ENCODE peak calls at places on chromosomes 11 and 22, in four cellular contexts. T, Y, W and N are unnamed samples. For H3K27me3 and H3K36me3, the result is how much of the 10 kb centered on the place peaks cover.

GRCh38 chr11:59710136-59710847 is 3.4 kb downstream of the OR10V1 start:
- DNase-seq in T (no peak), Y (no peak), W (no peak), N (no peak)

GRCh38 chr11:116792869-116793475 is 1.3 kb upstream of the APOA5 start:
- DNase-seq in T (no peak), Y (no peak), W (no peak), N (peak)

GRCh38 chr11:115612331-115612730 is 108.1 kb upstream of the CADM1 start:
- DNase-seq in T (peak), Y (peak), W (no peak), N (no peak)

GRCh38 chr11:7871056-7871455 is 60.0 kb downstream of the OR10A6 start:
- DNase-seq in T (peak), Y (no peak), W (no peak), N (no peak)

GRCh38 chr22:17569971-17570511 is 6.7 kb downstream of the SLC25A18 start:
- DNase-seq in T (peak), Y (no peak), W (no peak), N (no peak)

GRCh38 chr11:22304337-22304961 is 33.7 kb upstream of the SLC17A6 start:
- DNase-seq in T (peak), Y (peak), W (no peak), N (peak)

GRCh38 chr22:24410110-24410856 is 17.1 kb upstream of the ADORA2A start:
- DNase-seq in T (peak), Y (no peak), W (no peak), N (no peak)

GRCh38 chr22:28955817-28956216 is 72.4 kb downstream of the ZNRF3 start:
- DNase-seq in T (peak), Y (no peak), W (no peak), N (no peak)

GRCh38 chr22:32752868-32753520 is 48.5 kb upstream of the TIMP3 start:
- DNase-seq in T (peak), Y (no peak), W (no peak), N (no peak)

GRCh38 chr11:90204832-90205646 is 17.8 kb downstream of the CHORDC1 start:
- DNase-seq in T (peak), Y (peak), W (no peak), N (no peak)

GRCh38 chr11:44112083-44112865 is 16.8 kb downstream of the EXT2 start:
- DNase-seq in T (peak), Y (no peak), W (no peak), N (peak)

GRCh38 chr11:46444305-46444704 is 52.7 kb upstream of the CHRM4 start:
- DNase-seq in T (no peak), Y (no peak), W (no peak), N (no peak)

GRCh38 chr22:44807232-44807631 is 54.9 kb downstream of the ARHGAP8 start:
- DNase-seq in T (no peak), Y (no peak), W (no peak), N (no peak)

GRCh38 chr11:57116654-57117053 is 65.1 kb upstream of the LRRC55 start:
- DNase-seq in T (peak), Y (peak), W (peak), N (no peak)

GRCh38 chr22:28408702-28409101 is 270.9 kb downstream of the TTC28 start:
- DNase-seq in T (peak), Y (no peak), W (no peak), N (no peak)

GRCh38 chr11:45400594-45400993 is 114.5 kb upstream of the SYT13 start:
- DNase-seq in T (peak), Y (no peak), W (no peak), N (peak)

GRCh38 chr11:96061094-96061493 is 137.2 kb upstream of the MTMR2 start:
- DNase-seq in T (no peak), Y (no peak), W (no peak), N (no peak)

GRCh38 chr11:114758627-114759026 is 80.3 kb downstream of the NXPE2 start:
- DNase-seq in T (no peak), Y (no peak), W (no peak), N (no peak)

GRCh38 chr11:128692750-128693578 is 908 bp upstream of the FLI1 start:
- DNase-seq in T (peak), Y (peak), W (no peak), N (no peak)

GRCh38 chr11:75450826-75451783 is 18.1 kb upstream of the KLHL35 start:
- DNase-seq in T (no peak), Y (peak), W (no peak), N (no peak)

GRCh38 chr11:100674212-100674611 is 12.9 kb upstream of the ARHGAP42 start:
- DNase-seq in T (peak), Y (no peak), W (no peak), N (no peak)

GRCh38 chr11:65645710-65646109 is 7.8 kb downstream of the SIPA1 start:
- DNase-seq in T (peak), Y (no peak), W (no peak), N (no peak)

GRCh38 chr11:35549787-35550186 is 24.4 kb upstream of the PAMR1 start:
- DNase-seq in T (peak), Y (peak), W (peak), N (peak)

GRCh38 chr11:99841885-99842284 is 821.1 kb downstream of the CNTN5 start:
- DNase-seq in T (no peak), Y (no peak), W (no peak), N (no peak)

GRCh38 chr22:35539910-35540599 is 576 bp upstream of the RASD2 start:
- DNase-seq in T (no peak), Y (peak), W (no peak), N (no peak)

GRCh38 chr11:78657441-78657840 is 82.8 kb upstream of the NARS2 start:
- DNase-seq in T (no peak), Y (no peak), W (peak), N (no peak)
- TF ChIP-seq CTCF in T (no peak), Y (no peak), W (no peak), N (no peak)

DNA sequence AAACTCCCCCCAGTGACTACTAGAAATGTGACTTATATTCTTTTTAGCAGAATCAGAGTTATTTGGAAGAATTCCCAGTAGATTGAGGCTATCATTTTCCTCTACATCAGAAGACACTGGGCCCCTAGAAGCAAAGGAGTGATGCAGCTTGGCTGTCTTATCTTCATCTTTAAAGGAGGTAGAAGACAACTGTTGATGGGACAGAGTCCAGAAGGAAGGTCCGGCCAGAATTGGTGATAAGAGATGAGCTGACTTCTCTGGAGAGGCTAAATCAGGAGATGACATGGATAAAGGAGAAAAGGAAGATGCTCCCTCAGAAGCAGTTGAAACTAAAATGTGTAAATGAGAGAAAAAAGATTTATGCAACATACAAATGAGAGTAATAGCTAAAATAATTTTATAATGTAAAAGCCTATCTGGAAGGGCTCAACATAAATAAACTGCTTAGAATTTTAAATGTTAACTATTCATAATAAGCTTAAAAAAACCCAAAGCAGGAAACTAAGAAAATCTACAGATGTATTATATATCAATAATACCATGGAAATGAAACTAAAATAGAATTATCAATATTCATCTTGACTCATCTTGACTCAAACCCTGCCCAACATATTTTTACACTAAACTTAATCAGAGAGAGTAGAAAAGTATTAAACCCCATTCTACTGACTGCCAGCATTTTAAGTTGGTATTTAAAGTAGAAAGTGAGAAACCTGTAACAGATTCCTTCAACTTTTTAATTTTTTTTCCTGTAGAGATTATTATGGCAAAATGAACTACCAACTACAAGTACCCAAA is 149.4 kb downstream of the ENTHD1 start:
- DNase-seq in T (no peak), Y (no peak), W (no peak), N (no peak)
- H3K27me3 ChIP-seq in T (under half), Y (under half), W (under half), N (under half)

GRCh38 chr22:47549741-47550340 is 787.4 kb downstream of the TBC1D22A start:
- DNase-seq in T (no peak), Y (no peak), W (no peak), N (no peak)

GRCh38 chr22:47552541-47553205 is 790.2 kb downstream of the TBC1D22A start:
- DNase-seq in T (no peak), Y (no peak), W (no peak), N (no peak)

GRCh38 chr22:47552024-47552423 is 789.6 kb downstream of the TBC1D22A start:
- DNase-seq in T (no peak), Y (no peak), W (no peak), N (no peak)

GRCh38 chr22:47550524-47551437 is 788.3 kb downstream of the TBC1D22A start:
- DNase-seq in T (no peak), Y (no peak), W (no peak), N (no peak)

DNA sequence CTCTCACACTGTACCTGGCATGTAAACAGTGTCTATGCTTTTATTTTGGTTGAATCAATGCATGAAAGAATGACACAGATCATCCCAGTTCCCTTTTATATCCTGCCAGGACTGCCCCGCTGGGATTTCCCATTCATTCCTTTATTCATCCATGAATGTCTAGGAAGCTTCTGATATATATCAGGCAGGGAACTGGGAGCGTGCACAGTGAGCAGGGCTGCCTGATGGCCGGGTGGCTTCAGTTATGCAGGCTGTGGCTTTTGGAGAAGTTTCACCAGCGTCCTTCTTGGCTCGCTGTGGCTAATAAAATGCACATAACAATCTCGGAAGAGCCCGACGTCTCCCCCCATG is 789.0 kb downstream of the TBC1D22A start:
- DNase-seq in T (no peak), Y (no peak), W (no peak), N (no peak)
- H3K36me3 ChIP-seq in T (under half), Y (under half), W (under half), N (under half)

GRCh38 chr22:43090130-43090789 is 1.1 kb upstream of the TTLL1 start:
- DNase-seq in T (peak), Y (peak), W (peak), N (peak)
- TF ChIP-seq CTCF in T (peak), Y (peak), W (peak), N (peak)

GRCh38 chr11:76801205-76801604 is 18.0 kb downstream of the TSKU start:
- DNase-seq in T (no peak), Y (no peak), W (no peak), N (no peak)
- H3K27me3 ChIP-seq in T (under half), Y (under half), W (under half), N (under half)

GRCh38 chr11:47724041-47724729 is 9.0 kb upstream of the AGBL2 start:
- DNase-seq in T (peak), Y (no peak), W (peak), N (no peak)

GRCh38 chr11:47725445-47726442 is 10.6 kb upstream of the AGBL2 start:
- DNase-seq in T (peak), Y (no peak), W (no peak), N (no peak)

GRCh38 chr11:47726878-47727514 is 11.8 kb upstream of the AGBL2 start:
- DNase-seq in T (no peak), Y (no peak), W (no peak), N (no peak)

GRCh38 chr11:47720651-47721050 is 5.5 kb upstream of the AGBL2 start:
- DNase-seq in T (no peak), Y (no peak), W (no peak), N (no peak)

GRCh38 chr11:47723041-47723440 is 7.9 kb upstream of the AGBL2 start:
- DNase-seq in T (no peak), Y (no peak), W (no peak), N (no peak)
- H3K36me3 ChIP-seq in T (under half), Y (under half), W (under half), N (under half)

DNA sequence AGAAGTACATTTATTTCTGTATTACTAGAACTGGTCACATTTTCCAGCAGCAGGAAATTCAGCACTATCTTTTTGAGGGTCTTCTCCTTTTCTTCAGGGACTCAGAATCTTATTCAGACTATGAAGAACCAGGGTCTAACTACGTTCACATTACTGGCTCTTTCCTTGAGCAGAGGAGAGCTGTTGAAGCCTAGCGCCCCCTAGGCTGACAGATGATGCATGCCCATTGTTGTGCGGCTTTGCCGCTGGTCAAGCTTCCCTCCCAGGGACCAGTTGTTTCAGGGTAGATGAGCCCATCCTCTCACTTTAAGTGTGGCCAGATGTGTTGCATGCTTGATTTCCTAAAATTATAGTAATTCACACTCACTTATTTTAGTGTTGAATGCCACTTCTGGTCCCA is 168.2 kb upstream of the PDGFD start:
- DNase-seq in T (no peak), Y (peak), W (peak), N (no peak)
- TF ChIP-seq CTCF in T (peak), Y (peak), W (peak), N (no peak)

DNA sequence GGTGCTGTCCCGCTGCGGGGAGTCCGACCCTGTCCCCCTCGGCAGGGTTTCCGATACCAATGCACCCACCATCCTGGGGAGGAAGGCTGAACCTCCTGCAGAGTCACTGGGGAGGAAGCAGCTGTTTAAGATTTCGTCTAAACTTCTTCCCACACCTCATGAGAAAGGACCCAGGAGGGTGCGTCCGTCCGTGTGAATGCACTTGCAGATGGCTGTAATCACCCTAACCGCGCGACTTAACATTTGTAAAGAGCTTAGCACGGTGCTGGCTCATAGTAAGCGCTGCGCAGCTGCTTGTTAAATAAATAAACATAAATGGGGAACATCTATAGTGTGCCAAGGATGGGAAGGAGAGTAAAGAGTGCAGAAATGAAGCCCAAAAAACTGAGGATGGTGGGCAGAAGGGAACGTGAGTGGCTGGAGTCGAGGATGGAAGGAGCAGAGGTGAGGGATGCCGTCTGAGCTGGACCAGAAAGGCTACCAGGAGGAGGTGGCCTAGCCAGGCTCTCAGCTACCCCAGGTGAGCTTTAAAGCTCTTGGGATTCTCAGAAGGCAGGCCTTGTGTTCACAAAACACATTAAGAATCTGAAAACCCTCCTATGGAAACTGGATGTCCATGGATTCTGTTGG is 4.8 kb upstream of the ANO1 start:
- DNase-seq in T (peak), Y (peak), W (peak), N (no peak)
- H3K27me3 ChIP-seq in T (under half), Y (half or more), W (under half), N (under half)